ENCODE peak calls at places on chromosome 1, in eight cellular contexts. One of them, this sample, is unnamed.

GRCh38 chr1:47764461-47765046 is 232.6 kb downstream of the TRABD2B start:
- DNase-seq in ecto neural progenitor cell: no peak
- DNase-seq in stimulated activated naive CD8-positive, alpha-beta T cell treated with anti-CD3 and anti-CD28 coated beads, Interleukin-15, Interleukin-2, amounts not matched to agents 100 U/mL and 50 U/mL, for 24 hours: no peak
- DNase-seq in T-helper 17 cell: no peak
- DNase-seq in kidney glomerular epithelial cell: no peak
- DNase-seq in progenitor cell of endocrine pancreas: no peak
- DNase-seq in activated T-cell treated with anti-CD3 and anti-CD28 coated beads for 24 hours: no peak
- DNase-seq in WTC11: no peak
- DNase-seq in this sample: no peak

GRCh38 chr1:31760901-31761470 is 3.2 kb downstream of the ADGRB2 start:
- DNase-seq in T-helper 17 cell: peak; percentile 56
- DNase-seq in activated T-cell treated with anti-CD3 and anti-CD28 coated beads for 24 hours: peak; percentile 40
- DNase-seq in stimulated activated naive CD8-positive, alpha-beta T cell treated with anti-CD3 and anti-CD28 coated beads, Interleukin-15, Interleukin-2, amounts not matched to agents 100 U/mL and 50 U/mL, for 24 hours: peak; percentile 61
- DNase-seq in kidney glomerular epithelial cell: peak; percentile 51
- DNase-seq in progenitor cell of endocrine pancreas: peak; percentile 45
- DNase-seq in ecto neural progenitor cell: peak; percentile 84
- DNase-seq in WTC11: peak; percentile 77
- DNase-seq in this sample: peak; percentile 38

GRCh38 chr1:236089046-236089773 is 24.3 kb upstream of the NID1 start:
- DNase-seq in stimulated activated naive CD8-positive, alpha-beta T cell treated with anti-CD3 and anti-CD28 coated beads, Interleukin-15, Interleukin-2, amounts not matched to agents 100 U/mL and 50 U/mL, for 24 hours: no peak
- DNase-seq in activated T-cell treated with anti-CD3 and anti-CD28 coated beads for 24 hours: no peak
- DNase-seq in progenitor cell of endocrine pancreas: no peak
- DNase-seq in kidney glomerular epithelial cell: no peak
- DNase-seq in ecto neural progenitor cell: no peak
- DNase-seq in T-helper 17 cell: no peak
- DNase-seq in WTC11: no peak
- DNase-seq in this sample: no peak

GRCh38 chr1:83959824-83960441 is 39.0 kb downstream of the TTLL7 start:
- DNase-seq in stimulated activated naive CD8-positive, alpha-beta T cell treated with anti-CD3 and anti-CD28 coated beads, Interleukin-15, Interleukin-2, amounts not matched to agents 100 U/mL and 50 U/mL, for 24 hours: no peak
- DNase-seq in kidney glomerular epithelial cell: no peak
- DNase-seq in progenitor cell of endocrine pancreas: no peak
- DNase-seq in activated T-cell treated with anti-CD3 and anti-CD28 coated beads for 24 hours: no peak
- DNase-seq in T-helper 17 cell: no peak
- DNase-seq in ecto neural progenitor cell: no peak
- DNase-seq in WTC11: no peak
- DNase-seq in this sample: no peak

GRCh38 chr1:152444045-152444444 is 30.0 kb upstream of the CRNN start:
- DNase-seq in activated T-cell treated with anti-CD3 and anti-CD28 coated beads for 24 hours: no peak
- DNase-seq in stimulated activated naive CD8-positive, alpha-beta T cell treated with anti-CD3 and anti-CD28 coated beads, Interleukin-15, Interleukin-2, amounts not matched to agents 100 U/mL and 50 U/mL, for 24 hours: no peak
- DNase-seq in ecto neural progenitor cell: no peak
- DNase-seq in T-helper 17 cell: no peak
- DNase-seq in WTC11: no peak
- DNase-seq in kidney glomerular epithelial cell: peak; percentile 85
- DNase-seq in progenitor cell of endocrine pancreas: no peak
- DNase-seq in this sample: no peak

GRCh38 chr1:230123280-230124186 is 56.5 kb downstream of the GALNT2 start:
- DNase-seq in stimulated activated naive CD8-positive, alpha-beta T cell treated with anti-CD3 and anti-CD28 coated beads, Interleukin-15, Interleukin-2, amounts not matched to agents 100 U/mL and 50 U/mL, for 24 hours: peak; percentile 30
- DNase-seq in activated T-cell treated with anti-CD3 and anti-CD28 coated beads for 24 hours: no peak
- DNase-seq in progenitor cell of endocrine pancreas: no peak
- DNase-seq in WTC11: no peak
- DNase-seq in ecto neural progenitor cell: no peak
- DNase-seq in kidney glomerular epithelial cell: no peak
- DNase-seq in T-helper 17 cell: no peak
- DNase-seq in this sample: no peak

GRCh38 chr1:185400057-185400456 is 83.0 kb upstream of the IVNS1ABP start:
- DNase-seq in WTC11: no peak
- DNase-seq in kidney glomerular epithelial cell: peak; percentile 12
- DNase-seq in T-helper 17 cell: no peak
- DNase-seq in ecto neural progenitor cell: no peak
- DNase-seq in stimulated activated naive CD8-positive, alpha-beta T cell treated with anti-CD3 and anti-CD28 coated beads, Interleukin-15, Interleukin-2, amounts not matched to agents 100 U/mL and 50 U/mL, for 24 hours: no peak
- DNase-seq in activated T-cell treated with anti-CD3 and anti-CD28 coated beads for 24 hours: no peak
- DNase-seq in progenitor cell of endocrine pancreas: no peak
- DNase-seq in this sample: no peak

GRCh38 chr1:15186846-15187151 is 33.3 kb downstream of the TMEM51 start:
- DNase-seq in WTC11: peak; percentile 62
- DNase-seq in ecto neural progenitor cell: peak; percentile 62
- DNase-seq in activated T-cell treated with anti-CD3 and anti-CD28 coated beads for 24 hours: no peak
- DNase-seq in T-helper 17 cell: no peak
- DNase-seq in kidney glomerular epithelial cell: no peak
- DNase-seq in stimulated activated naive CD8-positive, alpha-beta T cell treated with anti-CD3 and anti-CD28 coated beads, Interleukin-15, Interleukin-2, amounts not matched to agents 100 U/mL and 50 U/mL, for 24 hours: no peak
- DNase-seq in progenitor cell of endocrine pancreas: no peak
- DNase-seq in this sample: no peak

GRCh38 chr1:98662354-98662665 is 789 bp downstream of the SNX7 start:
- DNase-seq in WTC11: no peak
- DNase-seq in ecto neural progenitor cell: no peak
- DNase-seq in T-helper 17 cell: no peak
- DNase-seq in progenitor cell of endocrine pancreas: no peak
- DNase-seq in kidney glomerular epithelial cell: peak; percentile 80
- DNase-seq in activated T-cell treated with anti-CD3 and anti-CD28 coated beads for 24 hours: no peak
- DNase-seq in stimulated activated naive CD8-positive, alpha-beta T cell treated with anti-CD3 and anti-CD28 coated beads, Interleukin-15, Interleukin-2, amounts not matched to agents 100 U/mL and 50 U/mL, for 24 hours: no peak
- DNase-seq in this sample: no peak

GRCh38 chr1:41622402-41622801 is 137.9 kb upstream of the EDN2 start:
- DNase-seq in kidney glomerular epithelial cell: no peak
- DNase-seq in stimulated activated naive CD8-positive, alpha-beta T cell treated with anti-CD3 and anti-CD28 coated beads, Interleukin-15, Interleukin-2, amounts not matched to agents 100 U/mL and 50 U/mL, for 24 hours: no peak
- DNase-seq in activated T-cell treated with anti-CD3 and anti-CD28 coated beads for 24 hours: no peak
- DNase-seq in ecto neural progenitor cell: peak; percentile 24
- DNase-seq in T-helper 17 cell: no peak
- DNase-seq in progenitor cell of endocrine pancreas: no peak
- DNase-seq in WTC11: no peak
- DNase-seq in this sample: no peak

GRCh38 chr1:62906428-62906886 is 122.5 kb downstream of the ATG4C start:
- DNase-seq in ecto neural progenitor cell: no peak
- DNase-seq in progenitor cell of endocrine pancreas: no peak
- DNase-seq in activated T-cell treated with anti-CD3 and anti-CD28 coated beads for 24 hours: no peak
- DNase-seq in WTC11: peak; percentile 29
- DNase-seq in stimulated activated naive CD8-positive, alpha-beta T cell treated with anti-CD3 and anti-CD28 coated beads, Interleukin-15, Interleukin-2, amounts not matched to agents 100 U/mL and 50 U/mL, for 24 hours: no peak
- DNase-seq in T-helper 17 cell: no peak
- DNase-seq in kidney glomerular epithelial cell: no peak
- DNase-seq in this sample: no peak

This sample was measured in T-helper 1 cell.